ENCODE peak calls at places on chromosomes 16 and 17, in eight cellular contexts. One of them, this sample, is unnamed.

GRCh38 chr16:4915226-4915761 is 21.7 kb downstream of the PPL start:
- DNase-seq in mucosa of descending colon: no peak
- DNase-seq in stimulated activated CD8-positive, alpha-beta memory T cell treated with anti-CD3 and anti-CD28 coated beads, Interleukin-7, amount 100 ng/mL, for 1 hour: no peak
- DNase-seq in neural progenitor cell: no peak
- DNase-seq in HEK293T: no peak
- DNase-seq in germinal center: no peak
- DNase-seq in activated CD8-positive, alpha-beta memory T cell treated with anti-CD3 and anti-CD28 coated beads for 4 hours: no peak
- DNase-seq in PC-3: peak; percentile 20
- DNase-seq in this sample: no peak

GRCh38 chr16:49866533-49867155 is 10.7 kb upstream of the ZNF423 start:
- DNase-seq in mucosa of descending colon: no peak
- DNase-seq in stimulated activated CD8-positive, alpha-beta memory T cell treated with anti-CD3 and anti-CD28 coated beads, Interleukin-7, amount 100 ng/mL, for 1 hour: no peak
- DNase-seq in neural progenitor cell: peak; percentile 92
- DNase-seq in HEK293T: no peak
- DNase-seq in germinal center: no peak
- DNase-seq in activated CD8-positive, alpha-beta memory T cell treated with anti-CD3 and anti-CD28 coated beads for 4 hours: no peak
- DNase-seq in PC-3: no peak
- DNase-seq in this sample: no peak

GRCh38 chr16:1366060-1366711 is 14.5 kb downstream of the GNPTG start:
- DNase-seq in mucosa of descending colon: no peak
- DNase-seq in stimulated activated CD8-positive, alpha-beta memory T cell treated with anti-CD3 and anti-CD28 coated beads, Interleukin-7, amount 100 ng/mL, for 1 hour: no peak
- DNase-seq in neural progenitor cell: no peak
- DNase-seq in HEK293T: no peak
- DNase-seq in germinal center: no peak
- DNase-seq in activated CD8-positive, alpha-beta memory T cell treated with anti-CD3 and anti-CD28 coated beads for 4 hours: no peak
- DNase-seq in PC-3: no peak
- DNase-seq in this sample: no peak

GRCh38 chr16:55439101-55439690 is 39.8 kb upstream of the MMP2 start:
- DNase-seq in mucosa of descending colon: no peak
- DNase-seq in stimulated activated CD8-positive, alpha-beta memory T cell treated with anti-CD3 and anti-CD28 coated beads, Interleukin-7, amount 100 ng/mL, for 1 hour: no peak
- DNase-seq in neural progenitor cell: no peak
- DNase-seq in HEK293T: no peak
- DNase-seq in germinal center: no peak
- DNase-seq in activated CD8-positive, alpha-beta memory T cell treated with anti-CD3 and anti-CD28 coated beads for 4 hours: no peak
- DNase-seq in PC-3: no peak
- DNase-seq in this sample: no peak

GRCh38 chr17:5745091-5745820 is 160.9 kb upstream of the NLRP1 start:
- DNase-seq in mucosa of descending colon: no peak
- DNase-seq in stimulated activated CD8-positive, alpha-beta memory T cell treated with anti-CD3 and anti-CD28 coated beads, Interleukin-7, amount 100 ng/mL, for 1 hour: no peak
- DNase-seq in neural progenitor cell: no peak
- DNase-seq in HEK293T: no peak
- DNase-seq in germinal center: no peak
- DNase-seq in activated CD8-positive, alpha-beta memory T cell treated with anti-CD3 and anti-CD28 coated beads for 4 hours: no peak
- DNase-seq in PC-3: no peak
- DNase-seq in this sample: no peak

GRCh38 chr17:50949128-50950001 is 83.2 kb upstream of the TOB1 start:
- DNase-seq in mucosa of descending colon: no peak
- DNase-seq in stimulated activated CD8-positive, alpha-beta memory T cell treated with anti-CD3 and anti-CD28 coated beads, Interleukin-7, amount 100 ng/mL, for 1 hour: no peak
- DNase-seq in neural progenitor cell: no peak
- DNase-seq in HEK293T: no peak
- DNase-seq in germinal center: no peak
- DNase-seq in activated CD8-positive, alpha-beta memory T cell treated with anti-CD3 and anti-CD28 coated beads for 4 hours: no peak
- DNase-seq in PC-3: no peak
- DNase-seq in this sample: no peak

GRCh38 chr17:40491486-40491885 is 9.9 kb downstream of the TNS4 start:
- DNase-seq in mucosa of descending colon: peak; percentile 43
- DNase-seq in stimulated activated CD8-positive, alpha-beta memory T cell treated with anti-CD3 and anti-CD28 coated beads, Interleukin-7, amount 100 ng/mL, for 1 hour: no peak
- DNase-seq in neural progenitor cell: no peak
- DNase-seq in HEK293T: no peak
- DNase-seq in germinal center: no peak
- DNase-seq in activated CD8-positive, alpha-beta memory T cell treated with anti-CD3 and anti-CD28 coated beads for 4 hours: no peak
- DNase-seq in PC-3: no peak
- DNase-seq in this sample: no peak

GRCh38 chr16:80631581-80631980 is 90.8 kb downstream of the DYNLRB2 start:
- DNase-seq in mucosa of descending colon: no peak
- DNase-seq in stimulated activated CD8-positive, alpha-beta memory T cell treated with anti-CD3 and anti-CD28 coated beads, Interleukin-7, amount 100 ng/mL, for 1 hour: no peak
- DNase-seq in neural progenitor cell: no peak
- DNase-seq in HEK293T: no peak
- DNase-seq in germinal center: no peak
- DNase-seq in activated CD8-positive, alpha-beta memory T cell treated with anti-CD3 and anti-CD28 coated beads for 4 hours: no peak
- DNase-seq in PC-3: no peak
- DNase-seq in this sample: no peak

GRCh38 chr17:70238228-70238627 is 68.9 kb downstream of the KCNJ2 start:
- DNase-seq in mucosa of descending colon: no peak
- DNase-seq in stimulated activated CD8-positive, alpha-beta memory T cell treated with anti-CD3 and anti-CD28 coated beads, Interleukin-7, amount 100 ng/mL, for 1 hour: no peak
- DNase-seq in neural progenitor cell: no peak
- DNase-seq in HEK293T: no peak
- DNase-seq in germinal center: no peak
- DNase-seq in activated CD8-positive, alpha-beta memory T cell treated with anti-CD3 and anti-CD28 coated beads for 4 hours: no peak
- DNase-seq in PC-3: no peak
- DNase-seq in this sample: no peak

GRCh38 chr17:78128616-78129384 is at the start of gene TMC6:
- DNase-seq in mucosa of descending colon: peak; percentile 78
- DNase-seq in stimulated activated CD8-positive, alpha-beta memory T cell treated with anti-CD3 and anti-CD28 coated beads, Interleukin-7, amount 100 ng/mL, for 1 hour: no peak
- DNase-seq in neural progenitor cell: peak; percentile 74
- DNase-seq in HEK293T: peak; percentile 85
- DNase-seq in germinal center: peak; percentile 88
- DNase-seq in activated CD8-positive, alpha-beta memory T cell treated with anti-CD3 and anti-CD28 coated beads for 4 hours: peak; percentile 62
- DNase-seq in PC-3: peak; percentile 90
- DNase-seq in this sample: peak; percentile 83

GRCh38 chr17:7083592-7083991 is 3.5 kb upstream of the CLEC10A start:
- DNase-seq in mucosa of descending colon: no peak
- DNase-seq in stimulated activated CD8-positive, alpha-beta memory T cell treated with anti-CD3 and anti-CD28 coated beads, Interleukin-7, amount 100 ng/mL, for 1 hour: no peak
- DNase-seq in neural progenitor cell: no peak
- DNase-seq in HEK293T: no peak
- DNase-seq in germinal center: no peak
- DNase-seq in activated CD8-positive, alpha-beta memory T cell treated with anti-CD3 and anti-CD28 coated beads for 4 hours: no peak
- DNase-seq in PC-3: peak; percentile 51
- DNase-seq in this sample: no peak

GRCh38 chr17:19262650-19263620 is 25.8 kb downstream of the EPN2 start:
- DNase-seq in mucosa of descending colon: no peak
- DNase-seq in stimulated activated CD8-positive, alpha-beta memory T cell treated with anti-CD3 and anti-CD28 coated beads, Interleukin-7, amount 100 ng/mL, for 1 hour: no peak
- DNase-seq in neural progenitor cell: no peak
- DNase-seq in HEK293T: no peak
- DNase-seq in germinal center: no peak
- DNase-seq in activated CD8-positive, alpha-beta memory T cell treated with anti-CD3 and anti-CD28 coated beads for 4 hours: no peak
- DNase-seq in PC-3: no peak
- DNase-seq in this sample: no peak

GRCh38 chr17:77675816-77676799 is 282.4 kb upstream of the TNRC6C start:
- DNase-seq in mucosa of descending colon: no peak
- DNase-seq in stimulated activated CD8-positive, alpha-beta memory T cell treated with anti-CD3 and anti-CD28 coated beads, Interleukin-7, amount 100 ng/mL, for 1 hour: no peak
- DNase-seq in neural progenitor cell: peak; percentile 68
- DNase-seq in HEK293T: no peak
- DNase-seq in germinal center: no peak
- DNase-seq in activated CD8-positive, alpha-beta memory T cell treated with anti-CD3 and anti-CD28 coated beads for 4 hours: no peak
- DNase-seq in PC-3: no peak
- DNase-seq in this sample: no peak

GRCh38 chr17:41992576-41992975 is 24.7 kb downstream of the DNAJC7 start:
- DNase-seq in mucosa of descending colon: no peak
- DNase-seq in stimulated activated CD8-positive, alpha-beta memory T cell treated with anti-CD3 and anti-CD28 coated beads, Interleukin-7, amount 100 ng/mL, for 1 hour: no peak
- DNase-seq in neural progenitor cell: no peak
- DNase-seq in HEK293T: no peak
- DNase-seq in germinal center: no peak
- DNase-seq in activated CD8-positive, alpha-beta memory T cell treated with anti-CD3 and anti-CD28 coated beads for 4 hours: no peak
- DNase-seq in PC-3: no peak
- DNase-seq in this sample: no peak

GRCh38 chr17:19733953-19734526 is 14.1 kb downstream of the ALDH3A1 start:
- DNase-seq in mucosa of descending colon: peak; percentile 61
- DNase-seq in stimulated activated CD8-positive, alpha-beta memory T cell treated with anti-CD3 and anti-CD28 coated beads, Interleukin-7, amount 100 ng/mL, for 1 hour: no peak
- DNase-seq in neural progenitor cell: no peak
- DNase-seq in HEK293T: no peak
- DNase-seq in germinal center: no peak
- DNase-seq in activated CD8-positive, alpha-beta memory T cell treated with anti-CD3 and anti-CD28 coated beads for 4 hours: no peak
- DNase-seq in PC-3: no peak
- DNase-seq in this sample: peak; percentile 37

GRCh38 chr16:24206926-24207325 is 49.2 kb upstream of the CACNG3 start:
- DNase-seq in mucosa of descending colon: no peak
- DNase-seq in stimulated activated CD8-positive, alpha-beta memory T cell treated with anti-CD3 and anti-CD28 coated beads, Interleukin-7, amount 100 ng/mL, for 1 hour: no peak
- DNase-seq in neural progenitor cell: no peak
- DNase-seq in HEK293T: no peak
- DNase-seq in germinal center: no peak
- DNase-seq in activated CD8-positive, alpha-beta memory T cell treated with anti-CD3 and anti-CD28 coated beads for 4 hours: no peak
- DNase-seq in PC-3: no peak
- DNase-seq in this sample: no peak

GRCh38 chr16:78727536-78727935 is 628.1 kb downstream of the WWOX start:
- DNase-seq in mucosa of descending colon: peak; percentile 65
- DNase-seq in stimulated activated CD8-positive, alpha-beta memory T cell treated with anti-CD3 and anti-CD28 coated beads, Interleukin-7, amount 100 ng/mL, for 1 hour: no peak
- DNase-seq in neural progenitor cell: no peak
- DNase-seq in HEK293T: peak; percentile 26
- DNase-seq in germinal center: no peak
- DNase-seq in activated CD8-positive, alpha-beta memory T cell treated with anti-CD3 and anti-CD28 coated beads for 4 hours: no peak
- DNase-seq in PC-3: no peak
- DNase-seq in this sample: no peak

GRCh38 chr17:1252203-1252608 is 18.0 kb upstream of the BHLHA9 start:
- DNase-seq in mucosa of descending colon: peak; percentile 31
- DNase-seq in stimulated activated CD8-positive, alpha-beta memory T cell treated with anti-CD3 and anti-CD28 coated beads, Interleukin-7, amount 100 ng/mL, for 1 hour: no peak
- DNase-seq in neural progenitor cell: no peak
- DNase-seq in HEK293T: no peak
- DNase-seq in germinal center: no peak
- DNase-seq in activated CD8-positive, alpha-beta memory T cell treated with anti-CD3 and anti-CD28 coated beads for 4 hours: no peak
- DNase-seq in PC-3: no peak
- DNase-seq in this sample: no peak

GRCh38 chr17:13162361-13162760 is 144.5 kb upstream of the ELAC2 start:
- DNase-seq in mucosa of descending colon: no peak
- DNase-seq in stimulated activated CD8-positive, alpha-beta memory T cell treated with anti-CD3 and anti-CD28 coated beads, Interleukin-7, amount 100 ng/mL, for 1 hour: no peak
- DNase-seq in neural progenitor cell: no peak
- DNase-seq in HEK293T: no peak
- DNase-seq in germinal center: no peak
- DNase-seq in activated CD8-positive, alpha-beta memory T cell treated with anti-CD3 and anti-CD28 coated beads for 4 hours: no peak
- DNase-seq in PC-3: no peak
- DNase-seq in this sample: no peak

GRCh38 chr17:76198702-76199101 is 41.6 kb downstream of the RNF157 start:
- DNase-seq in mucosa of descending colon: no peak
- DNase-seq in stimulated activated CD8-positive, alpha-beta memory T cell treated with anti-CD3 and anti-CD28 coated beads, Interleukin-7, amount 100 ng/mL, for 1 hour: no peak
- DNase-seq in neural progenitor cell: no peak
- DNase-seq in HEK293T: no peak
- DNase-seq in germinal center: no peak
- DNase-seq in activated CD8-positive, alpha-beta memory T cell treated with anti-CD3 and anti-CD28 coated beads for 4 hours: no peak
- DNase-seq in PC-3: no peak
- DNase-seq in this sample: no peak

GRCh38 chr17:2191785-2192184 is 111.8 kb downstream of the SMG6 start:
- DNase-seq in mucosa of descending colon: no peak
- DNase-seq in stimulated activated CD8-positive, alpha-beta memory T cell treated with anti-CD3 and anti-CD28 coated beads, Interleukin-7, amount 100 ng/mL, for 1 hour: no peak
- DNase-seq in neural progenitor cell: no peak
- DNase-seq in HEK293T: no peak
- DNase-seq in germinal center: no peak
- DNase-seq in activated CD8-positive, alpha-beta memory T cell treated with anti-CD3 and anti-CD28 coated beads for 4 hours: no peak
- DNase-seq in PC-3: no peak
- DNase-seq in this sample: no peak

GRCh38 chr17:2262146-2262587 is 41.4 kb downstream of the SMG6 start:
- DNase-seq in mucosa of descending colon: no peak
- DNase-seq in stimulated activated CD8-positive, alpha-beta memory T cell treated with anti-CD3 and anti-CD28 coated beads, Interleukin-7, amount 100 ng/mL, for 1 hour: no peak
- DNase-seq in neural progenitor cell: no peak
- DNase-seq in HEK293T: no peak
- DNase-seq in germinal center: no peak
- DNase-seq in activated CD8-positive, alpha-beta memory T cell treated with anti-CD3 and anti-CD28 coated beads for 4 hours: no peak
- DNase-seq in PC-3: peak; percentile 70
- DNase-seq in this sample: no peak

GRCh38 chr17:48910370-48910769 is 2.2 kb downstream of the UBE2Z start:
- DNase-seq in mucosa of descending colon: no peak
- DNase-seq in stimulated activated CD8-positive, alpha-beta memory T cell treated with anti-CD3 and anti-CD28 coated beads, Interleukin-7, amount 100 ng/mL, for 1 hour: no peak
- DNase-seq in neural progenitor cell: no peak
- DNase-seq in HEK293T: no peak
- DNase-seq in germinal center: no peak
- DNase-seq in activated CD8-positive, alpha-beta memory T cell treated with anti-CD3 and anti-CD28 coated beads for 4 hours: no peak
- DNase-seq in PC-3: peak; percentile 44
- DNase-seq in this sample: no peak

GRCh38 chr16:70470927-70471341 is 16.5 kb downstream of the FCSK start:
- DNase-seq in mucosa of descending colon: peak; percentile 37
- DNase-seq in stimulated activated CD8-positive, alpha-beta memory T cell treated with anti-CD3 and anti-CD28 coated beads, Interleukin-7, amount 100 ng/mL, for 1 hour: no peak
- DNase-seq in neural progenitor cell: peak; percentile 81
- DNase-seq in HEK293T: no peak
- DNase-seq in germinal center: no peak
- DNase-seq in activated CD8-positive, alpha-beta memory T cell treated with anti-CD3 and anti-CD28 coated beads for 4 hours: no peak
- DNase-seq in PC-3: peak; percentile 12
- DNase-seq in this sample: peak; percentile 26

GRCh38 chr16:16048904-16049582 is 99.6 kb downstream of the ABCC1 start:
- DNase-seq in mucosa of descending colon: no peak
- DNase-seq in stimulated activated CD8-positive, alpha-beta memory T cell treated with anti-CD3 and anti-CD28 coated beads, Interleukin-7, amount 100 ng/mL, for 1 hour: no peak
- DNase-seq in neural progenitor cell: no peak
- DNase-seq in HEK293T: no peak
- DNase-seq in germinal center: no peak
- DNase-seq in activated CD8-positive, alpha-beta memory T cell treated with anti-CD3 and anti-CD28 coated beads for 4 hours: no peak
- DNase-seq in PC-3: no peak
- DNase-seq in this sample: no peak

GRCh38 chr16:89572478-89573205 is 2.9 kb upstream of the CPNE7 start:
- DNase-seq in mucosa of descending colon: no peak
- DNase-seq in stimulated activated CD8-positive, alpha-beta memory T cell treated with anti-CD3 and anti-CD28 coated beads, Interleukin-7, amount 100 ng/mL, for 1 hour: no peak
- DNase-seq in neural progenitor cell: no peak
- DNase-seq in HEK293T: no peak
- DNase-seq in germinal center: no peak
- DNase-seq in activated CD8-positive, alpha-beta memory T cell treated with anti-CD3 and anti-CD28 coated beads for 4 hours: no peak
- DNase-seq in PC-3: no peak
- DNase-seq in this sample: no peak

GRCh38 chr17:9529033-9529748 is 46.4 kb downstream of the STX8 start:
- DNase-seq in mucosa of descending colon: no peak
- DNase-seq in stimulated activated CD8-positive, alpha-beta memory T cell treated with anti-CD3 and anti-CD28 coated beads, Interleukin-7, amount 100 ng/mL, for 1 hour: no peak
- DNase-seq in neural progenitor cell: peak; percentile 33
- DNase-seq in HEK293T: peak; percentile 28
- DNase-seq in germinal center: no peak
- DNase-seq in activated CD8-positive, alpha-beta memory T cell treated with anti-CD3 and anti-CD28 coated beads for 4 hours: no peak
- DNase-seq in PC-3: peak; percentile 27
- DNase-seq in this sample: no peak